ENCODE peak calls at places on chromosomes 11 and 22, in five cellular contexts. S, O, F, D and C are unnamed samples.

GRCh38 chr22:29635734-29636357 is 32.4 kb downstream of the NF2 start:
- DNase-seq in S (peak), O (peak), F (peak), D (peak), C (peak)

GRCh38 chr11:70055444-70055843 is 22.7 kb upstream of the ANO1 start:
- DNase-seq in S (no peak), O (no peak), F (no peak), D (no peak), C (no peak)

GRCh38 chr11:89052220-89052619 is 13.6 kb downstream of the GRM5 start:
- DNase-seq in S (no peak), O (no peak), F (no peak), D (no peak), C (no peak)

GRCh38 chr22:41226728-41227655 is 13.7 kb downstream of the CHADL start:
- DNase-seq in S (no peak), O (no peak), F (no peak), D (no peak), C (no peak)

GRCh38 chr22:30864441-30865420 is 103.8 kb downstream of the MORC2 start:
- DNase-seq in S (no peak), O (no peak), F (no peak), D (no peak), C (no peak)

GRCh38 chr22:47193606-47194316 is 431.3 kb downstream of the TBC1D22A start:
- DNase-seq in S (no peak), O (no peak), F (no peak), D (no peak), C (no peak)

GRCh38 chr22:20531404-20532181 is 24.2 kb downstream of the MED15 start:
- DNase-seq in S (peak), O (peak), F (peak), D (no peak), C (peak)

GRCh38 chr11:115660072-115660805 is 156.0 kb upstream of the CADM1 start:
- DNase-seq in S (no peak), O (no peak), F (no peak), D (no peak), C (peak)

GRCh38 chr11:117985953-117986887 is at the start of gene IL10RA:
- DNase-seq in S (peak), O (peak), F (peak), D (no peak), C (peak)

GRCh38 chr11:2399488-2400068 is 972 bp upstream of the TSSC4 start:
- DNase-seq in S (no peak), O (peak), F (no peak), D (no peak), C (peak)

GRCh38 chr22:47102648-47103047 is 340.2 kb downstream of the TBC1D22A start:
- DNase-seq in S (no peak), O (peak), F (peak), D (no peak), C (peak)

GRCh38 chr11:12853652-12854296 is 155.3 kb upstream of the RASSF10 start:
- DNase-seq in S (peak), O (peak), F (no peak), D (no peak), C (no peak)

GRCh38 chr11:113192121-113192925 is 122.1 kb upstream of the TTC12 start:
- DNase-seq in S (no peak), O (no peak), F (no peak), D (no peak), C (no peak)

GRCh38 chr11:85406316-85406715 is 220.8 kb downstream of the DLG2 start:
- DNase-seq in S (no peak), O (no peak), F (no peak), D (no peak), C (no peak)

GRCh38 chr22:31099841-31100761 is 7.3 kb downstream of the SELENOM start:
- DNase-seq in S (no peak), O (no peak), F (no peak), D (no peak), C (no peak)

GRCh38 chr11:126411971-126412381 is 56.5 kb downstream of the ST3GAL4 start:
- DNase-seq in S (peak), O (no peak), F (no peak), D (no peak), C (peak)

GRCh38 chr11:75597636-75598035 is 35.6 kb downstream of the SERPINH1 start:
- DNase-seq in S (peak), O (peak), F (peak), D (no peak), C (peak)

GRCh38 chr11:100930185-100930778 is 199.3 kb downstream of the PGR start:
- DNase-seq in S (peak), O (peak), F (peak), D (no peak), C (peak)

GRCh38 chr22:37781434-37782059 is 26.2 kb upstream of the GCAT start:
- DNase-seq in S (no peak), O (peak), F (peak), D (no peak), C (peak)

GRCh38 chr22:48380016-48380665 is 1447.5 kb downstream of the BRD1 start:
- DNase-seq in S (no peak), O (no peak), F (no peak), D (no peak), C (no peak)

GRCh38 chr11:2290351-2290841 is 11.3 kb downstream of the C11orf21 start:
- DNase-seq in S (no peak), O (peak), F (no peak), D (no peak), C (no peak)

GRCh38 chr22:24697671-24698082 is 76.8 kb downstream of the PIWIL3 start:
- DNase-seq in S (no peak), O (no peak), F (no peak), D (no peak), C (no peak)

GRCh38 chr22:38177044-38177443 is 4.6 kb downstream of the PLA2G6 start:
- DNase-seq in S (no peak), O (no peak), F (no peak), D (no peak), C (no peak)

GRCh38 chr11:27312110-27312509 is 50.9 kb downstream of the CCDC34 start:
- DNase-seq in S (no peak), O (peak), F (peak), D (no peak), C (no peak)

GRCh38 chr11:69089258-69089657 is 40.5 kb downstream of the TPCN2 start:
- DNase-seq in S (peak), O (peak), F (no peak), D (no peak), C (no peak)

GRCh38 chr11:80815752-80816453 is 1375.1 kb upstream of the TENM4 start:
- DNase-seq in S (no peak), O (no peak), F (no peak), D (peak), C (no peak)

GRCh38 chr22:28398355-28398754 is 281.3 kb downstream of the TTC28 start:
- DNase-seq in S (no peak), O (no peak), F (no peak), D (no peak), C (no peak)

GRCh38 chr11:23257088-23257487 is 396.8 kb upstream of the CCDC179 start:
- DNase-seq in S (no peak), O (no peak), F (no peak), D (no peak), C (no peak)

GRCh38 chr22:32310777-32311176 is 46.9 kb upstream of the RFPL3 start:
- DNase-seq in S (no peak), O (no peak), F (no peak), D (no peak), C (no peak)

GRCh38 chr11:60455531-60456042 is at the start of gene MS4A1:
- DNase-seq in S (no peak), O (no peak), F (no peak), D (peak), C (no peak)

GRCh38 chr11:36333468-36333867 is 37.4 kb downstream of the PRR5L start:
- DNase-seq in S (no peak), O (no peak), F (no peak), D (no peak), C (no peak)
- TF ChIP-seq JUNB in S (no peak), O (no peak), F (no peak), D (no peak), C (no peak)

DNA sequence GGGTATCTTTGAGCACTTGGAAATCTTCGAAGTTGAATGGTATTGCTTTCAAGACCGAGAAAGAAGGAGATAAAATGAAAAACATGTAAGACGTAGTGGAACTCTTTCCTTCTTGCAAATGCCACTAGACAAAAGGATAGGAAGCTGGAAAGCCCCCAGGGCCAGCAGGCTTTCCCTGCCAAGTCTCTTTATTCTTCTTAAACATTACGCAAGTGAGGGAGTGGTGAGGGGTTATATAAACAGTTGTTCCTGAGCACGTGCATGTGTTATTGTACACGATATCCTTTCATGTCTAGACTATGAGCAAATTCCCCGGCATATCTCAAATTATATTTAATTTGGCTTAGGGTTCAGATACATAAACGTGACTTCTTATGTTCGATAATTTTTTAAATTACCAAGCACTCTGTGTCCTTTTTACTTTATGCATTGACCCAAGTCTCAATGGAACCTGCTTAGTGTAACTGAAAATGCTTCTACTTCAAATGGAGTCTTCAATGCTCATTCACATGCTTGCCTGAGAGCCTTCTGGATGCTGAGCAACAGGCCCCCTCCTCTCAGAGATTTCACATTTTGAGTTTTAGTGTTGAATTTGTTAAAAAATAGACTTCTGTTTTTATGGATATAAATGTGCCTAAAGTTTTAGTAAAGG is 59.0 kb downstream of the PPP2R1B start:
- DNase-seq in S (no peak), O (no peak), F (peak), D (no peak), C (no peak)
- TF ChIP-seq JUNB in S (no peak), O (no peak), F (no peak), D (no peak), C (no peak)

DNA sequence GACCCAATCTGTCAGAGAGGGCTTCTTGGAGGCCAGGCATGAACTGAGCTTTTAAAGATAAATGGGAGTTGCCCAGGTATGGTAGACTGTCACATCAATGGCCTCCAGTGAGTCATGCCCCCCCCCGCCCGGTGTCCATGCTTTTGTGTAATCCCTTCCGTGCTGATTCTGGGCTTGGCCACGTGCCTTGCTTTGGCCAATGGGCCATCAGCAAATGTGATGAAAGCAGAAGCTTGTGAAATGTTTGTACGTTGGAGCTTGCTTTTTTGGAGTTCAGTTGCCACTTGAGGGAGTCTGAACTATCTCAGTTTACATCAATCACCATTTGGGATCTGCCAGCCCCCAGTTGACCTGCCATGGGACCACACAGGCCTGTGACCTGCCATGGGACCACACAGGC is 4.3 kb upstream of the THY1 start:
- DNase-seq in S (peak), O (peak), F (no peak), D (no peak), C (no peak)
- TF ChIP-seq JUNB in S (no peak), O (no peak), F (no peak), D (no peak), C (no peak)

DNA sequence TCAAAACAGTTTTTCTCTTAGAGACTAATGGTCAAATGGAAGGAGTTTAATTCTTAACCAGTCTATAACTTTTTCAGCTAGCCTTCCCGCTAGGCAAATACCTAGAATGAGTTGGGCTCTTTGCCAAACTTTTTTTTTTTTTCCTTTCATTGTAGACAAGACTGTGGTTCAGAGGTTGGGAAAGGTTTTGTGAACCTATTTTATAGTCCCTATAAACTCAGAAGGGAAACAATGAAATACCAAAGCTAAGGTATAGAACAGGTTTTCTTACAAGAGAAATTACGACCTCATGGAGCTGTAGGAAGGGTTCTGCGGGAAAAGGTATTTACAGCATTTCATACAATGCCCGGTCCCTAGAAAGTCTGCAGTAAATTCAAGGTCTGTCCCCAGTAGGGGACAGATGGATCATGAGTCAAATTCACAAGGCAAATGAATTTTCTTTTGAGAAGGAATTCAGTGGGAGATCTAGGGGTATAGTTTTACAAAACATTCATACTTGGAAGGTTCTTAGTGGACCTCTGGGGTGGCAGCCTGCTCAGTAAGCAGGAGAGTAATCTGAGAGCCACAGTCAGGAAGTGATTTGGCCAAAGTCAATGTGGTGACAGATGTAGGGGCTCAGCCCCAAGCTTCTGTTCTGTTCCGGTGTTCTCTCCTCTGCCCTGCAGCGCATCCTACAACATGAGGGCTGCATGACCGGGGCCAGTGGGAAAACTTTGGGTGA is 146.8 kb downstream of the DBX1 start:
- DNase-seq in S (no peak), O (no peak), F (peak), D (no peak), C (no peak)
- TF ChIP-seq JUNB in S (no peak), O (no peak), F (no peak), D (no peak), C (no peak)

GRCh38 chr11:129412501-129412900 is 36.9 kb downstream of the BARX2 start:
- DNase-seq in S (peak), O (no peak), F (no peak), D (no peak), C (peak)
- TF ChIP-seq JUNB in S (no peak), O (no peak), F (no peak), D (no peak), C (no peak)

DNA sequence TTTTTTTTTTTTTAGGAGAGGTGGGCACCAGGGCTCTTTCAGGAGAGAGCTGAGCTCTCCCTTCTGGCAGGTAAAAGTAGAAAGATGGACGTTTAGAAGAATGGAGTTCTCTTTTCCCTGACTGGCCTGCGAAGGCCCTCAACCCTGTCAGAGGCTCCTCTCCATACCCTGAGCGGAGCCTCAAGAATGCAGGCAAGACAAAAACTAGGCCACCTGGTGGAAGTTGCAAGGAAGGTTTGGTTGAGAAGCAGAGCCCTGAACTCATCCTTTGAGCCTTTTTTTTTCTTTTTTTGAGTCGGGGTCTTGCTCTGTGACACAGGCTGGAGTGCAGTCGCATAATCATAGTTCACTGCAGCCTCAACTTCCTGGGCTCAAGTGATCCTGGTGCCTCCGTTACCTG is 1.4 kb downstream of the OTOG start:
- DNase-seq in S (peak), O (peak), F (no peak), D (no peak), C (peak)
- TF ChIP-seq JUNB in S (no peak), O (no peak), F (no peak), D (no peak), C (no peak)